ENCODE peak calls at places on chromosomes 11 and 22, in seven cellular contexts. G, K, A, I, E, S and Y are unnamed samples.
A peak's percentile ranks its signal among the peaks of the same experiment; 100 is the strongest.

GRCh38 chr22:16827506-16827905 is 2.3 kb upstream of the XKR3 start:
- DNase-seq in G (no peak), K (no peak), A (no peak), I (no peak), E (no peak), S (no peak), Y (no peak)

GRCh38 chr11:96012086-96012824 is 88.3 kb upstream of the MTMR2 start:
- DNase-seq in G (peak; percentile 66), K (peak; percentile 22), A (peak; percentile 26), I (peak; percentile 86), E (peak; percentile 46), S (no peak), Y (peak; percentile 79)

GRCh38 chr22:48811885-48812284 is 1015.8 kb downstream of the BRD1 start:
- DNase-seq in G (no peak), K (no peak), A (no peak), I (no peak), E (peak; percentile 86), S (no peak), Y (no peak)

GRCh38 chr11:61587541-61587941 is 6.7 kb upstream of the SYT7 start:
- DNase-seq in G (no peak), K (no peak), A (no peak), I (peak; percentile 68), E (peak; percentile 70), S (no peak), Y (peak; percentile 43)

GRCh38 chr11:133951484-133952198 is 5.1 kb downstream of the IGSF9B start:
- DNase-seq in G (no peak), K (peak; percentile 54), A (no peak), I (peak; percentile 57), E (peak; percentile 45), S (no peak), Y (peak; percentile 78)

GRCh38 chr22:46958649-46959048 is 196.2 kb downstream of the TBC1D22A start:
- DNase-seq in G (no peak), K (no peak), A (no peak), I (no peak), E (no peak), S (no peak), Y (no peak)

GRCh38 chr11:61954106-61955030 is 4.2 kb downstream of the BEST1 start:
- DNase-seq in G (no peak), K (no peak), A (no peak), I (no peak), E (no peak), S (no peak), Y (no peak)

GRCh38 chr11:39571081-39571480 is 1888.4 kb downstream of the LRRC4C start:
- DNase-seq in G (no peak), K (no peak), A (no peak), I (no peak), E (no peak), S (no peak), Y (no peak)

GRCh38 chr11:112223125-112223524 is 3.1 kb upstream of the PTS start:
- DNase-seq in G (no peak), K (no peak), A (no peak), I (no peak), E (no peak), S (no peak), Y (no peak)

GRCh38 chr22:42742940-42743339 is 22.3 kb upstream of the A4GALT start:
- DNase-seq in G (no peak), K (no peak), A (no peak), I (peak; percentile 58), E (no peak), S (peak; percentile 53), Y (no peak)